ENCODE peak calls at places on chromosomes 13 and 19, in six cellular contexts. One of them, this sample, is unnamed.

GRCh38 chr19:42051166-42052115 is 18.6 kb downstream of the GRIK5 start:
- DNase-seq in ACHN: no peak
- DNase-seq in Ammon's horn: no peak
- DNase-seq in lower leg skin: peak
- DNase-seq in fibroblast of pulmonary artery: no peak
- DNase-seq in activated T-helper 1 cell treated with anti-CD3 and anti-CD28 coated beads, Interleukin-12 subunit alpha, Interleukin-12 subunit beta, Interleukin-2, Interleukin-4 antibody, amounts not matched to agents 30 ng/mL and 10 ng/mL and 1 ng/mL, durations not matched to agents 14 hours and 24 hours and 36 hours: no peak
- DNase-seq in this sample: no peak

GRCh38 chr13:114339779-114340534 is 25.7 kb downstream of the CHAMP1 start:
- DNase-seq in lower leg skin: no peak
- DNase-seq in ACHN: peak
- DNase-seq in Ammon's horn: peak
- DNase-seq in activated T-helper 1 cell treated with anti-CD3 and anti-CD28 coated beads, Interleukin-12 subunit alpha, Interleukin-12 subunit beta, Interleukin-2, Interleukin-4 antibody, amounts not matched to agents 30 ng/mL and 10 ng/mL and 1 ng/mL, durations not matched to agents 14 hours and 24 hours and 36 hours: peak
- DNase-seq in fibroblast of pulmonary artery: peak
- DNase-seq in this sample: peak

GRCh38 chr13:36919206-36919832 is 719 bp downstream of the SMAD9 start:
- DNase-seq in activated T-helper 1 cell treated with anti-CD3 and anti-CD28 coated beads, Interleukin-12 subunit alpha, Interleukin-12 subunit beta, Interleukin-2, Interleukin-4 antibody, amounts not matched to agents 30 ng/mL and 10 ng/mL and 1 ng/mL, durations not matched to agents 14 hours and 24 hours and 36 hours: no peak
- DNase-seq in ACHN: no peak
- DNase-seq in Ammon's horn: peak
- DNase-seq in lower leg skin: no peak
- DNase-seq in fibroblast of pulmonary artery: peak
- DNase-seq in this sample: no peak

GRCh38 chr19:11693505-11694499 is 44.9 kb downstream of the ZNF823 start:
- DNase-seq in ACHN: no peak
- DNase-seq in activated T-helper 1 cell treated with anti-CD3 and anti-CD28 coated beads, Interleukin-12 subunit alpha, Interleukin-12 subunit beta, Interleukin-2, Interleukin-4 antibody, amounts not matched to agents 30 ng/mL and 10 ng/mL and 1 ng/mL, durations not matched to agents 14 hours and 24 hours and 36 hours: no peak
- DNase-seq in Ammon's horn: no peak
- DNase-seq in lower leg skin: no peak
- DNase-seq in fibroblast of pulmonary artery: peak
- DNase-seq in this sample: no peak

GRCh38 chr13:21014139-21014665 is 47.2 kb downstream of the LATS2 start:
- DNase-seq in activated T-helper 1 cell treated with anti-CD3 and anti-CD28 coated beads, Interleukin-12 subunit alpha, Interleukin-12 subunit beta, Interleukin-2, Interleukin-4 antibody, amounts not matched to agents 30 ng/mL and 10 ng/mL and 1 ng/mL, durations not matched to agents 14 hours and 24 hours and 36 hours: no peak
- DNase-seq in fibroblast of pulmonary artery: no peak
- DNase-seq in Ammon's horn: no peak
- DNase-seq in ACHN: no peak
- DNase-seq in lower leg skin: no peak
- DNase-seq in this sample: no peak

GRCh38 chr19:57560049-57560491 is 407 bp upstream of the ZNF550 start:
- DNase-seq in Ammon's horn: no peak
- DNase-seq in fibroblast of pulmonary artery: peak
- DNase-seq in ACHN: peak
- DNase-seq in lower leg skin: no peak
- DNase-seq in activated T-helper 1 cell treated with anti-CD3 and anti-CD28 coated beads, Interleukin-12 subunit alpha, Interleukin-12 subunit beta, Interleukin-2, Interleukin-4 antibody, amounts not matched to agents 30 ng/mL and 10 ng/mL and 1 ng/mL, durations not matched to agents 14 hours and 24 hours and 36 hours: no peak
- DNase-seq in this sample: no peak

GRCh38 chr19:719636-720377 is 11.1 kb downstream of the PALM start:
- DNase-seq in ACHN: no peak
- DNase-seq in fibroblast of pulmonary artery: no peak
- DNase-seq in activated T-helper 1 cell treated with anti-CD3 and anti-CD28 coated beads, Interleukin-12 subunit alpha, Interleukin-12 subunit beta, Interleukin-2, Interleukin-4 antibody, amounts not matched to agents 30 ng/mL and 10 ng/mL and 1 ng/mL, durations not matched to agents 14 hours and 24 hours and 36 hours: no peak
- DNase-seq in Ammon's horn: peak
- DNase-seq in lower leg skin: no peak
- DNase-seq in this sample: no peak

GRCh38 chr19:45154064-45154827 is 6.5 kb downstream of the NKPD1 start:
- DNase-seq in fibroblast of pulmonary artery: peak
- DNase-seq in lower leg skin: no peak
- DNase-seq in Ammon's horn: no peak
- DNase-seq in activated T-helper 1 cell treated with anti-CD3 and anti-CD28 coated beads, Interleukin-12 subunit alpha, Interleukin-12 subunit beta, Interleukin-2, Interleukin-4 antibody, amounts not matched to agents 30 ng/mL and 10 ng/mL and 1 ng/mL, durations not matched to agents 14 hours and 24 hours and 36 hours: no peak
- DNase-seq in ACHN: peak
- DNase-seq in this sample: no peak

GRCh38 chr13:80924596-80924995 is 583.7 kb upstream of the SPRY2 start:
- DNase-seq in ACHN: no peak
- DNase-seq in lower leg skin: no peak
- DNase-seq in Ammon's horn: no peak
- DNase-seq in activated T-helper 1 cell treated with anti-CD3 and anti-CD28 coated beads, Interleukin-12 subunit alpha, Interleukin-12 subunit beta, Interleukin-2, Interleukin-4 antibody, amounts not matched to agents 30 ng/mL and 10 ng/mL and 1 ng/mL, durations not matched to agents 14 hours and 24 hours and 36 hours: no peak
- DNase-seq in fibroblast of pulmonary artery: peak
- DNase-seq in this sample: no peak

GRCh38 chr19:5579286-5579685 is 11.5 kb upstream of the TINCR start:
- DNase-seq in activated T-helper 1 cell treated with anti-CD3 and anti-CD28 coated beads, Interleukin-12 subunit alpha, Interleukin-12 subunit beta, Interleukin-2, Interleukin-4 antibody, amounts not matched to agents 30 ng/mL and 10 ng/mL and 1 ng/mL, durations not matched to agents 14 hours and 24 hours and 36 hours: no peak
- DNase-seq in ACHN: no peak
- DNase-seq in Ammon's horn: no peak
- DNase-seq in lower leg skin: no peak
- DNase-seq in fibroblast of pulmonary artery: no peak
- DNase-seq in this sample: no peak

GRCh38 chr19:55212447-55212846 is 3.1 kb upstream of the PTPRH start:
- DNase-seq in fibroblast of pulmonary artery: no peak
- DNase-seq in activated T-helper 1 cell treated with anti-CD3 and anti-CD28 coated beads, Interleukin-12 subunit alpha, Interleukin-12 subunit beta, Interleukin-2, Interleukin-4 antibody, amounts not matched to agents 30 ng/mL and 10 ng/mL and 1 ng/mL, durations not matched to agents 14 hours and 24 hours and 36 hours: peak
- DNase-seq in ACHN: peak
- DNase-seq in lower leg skin: no peak
- DNase-seq in Ammon's horn: no peak
- DNase-seq in this sample: no peak

GRCh38 chr13:21668665-21669599 is 1.9 kb upstream of the FGF9 start:
- DNase-seq in activated T-helper 1 cell treated with anti-CD3 and anti-CD28 coated beads, Interleukin-12 subunit alpha, Interleukin-12 subunit beta, Interleukin-2, Interleukin-4 antibody, amounts not matched to agents 30 ng/mL and 10 ng/mL and 1 ng/mL, durations not matched to agents 14 hours and 24 hours and 36 hours: no peak
- DNase-seq in Ammon's horn: no peak
- DNase-seq in lower leg skin: no peak
- DNase-seq in ACHN: no peak
- DNase-seq in fibroblast of pulmonary artery: peak
- DNase-seq in this sample: no peak

GRCh38 chr13:96998071-96998470 is 3.8 kb upstream of the OXGR1 start:
- DNase-seq in activated T-helper 1 cell treated with anti-CD3 and anti-CD28 coated beads, Interleukin-12 subunit alpha, Interleukin-12 subunit beta, Interleukin-2, Interleukin-4 antibody, amounts not matched to agents 30 ng/mL and 10 ng/mL and 1 ng/mL, durations not matched to agents 14 hours and 24 hours and 36 hours: no peak
- DNase-seq in Ammon's horn: no peak
- DNase-seq in lower leg skin: no peak
- DNase-seq in fibroblast of pulmonary artery: no peak
- DNase-seq in ACHN: no peak
- DNase-seq in this sample: no peak

GRCh38 chr19:30228113-30228725 is 144.0 kb upstream of the ZNF536 start:
- DNase-seq in Ammon's horn: peak
- DNase-seq in activated T-helper 1 cell treated with anti-CD3 and anti-CD28 coated beads, Interleukin-12 subunit alpha, Interleukin-12 subunit beta, Interleukin-2, Interleukin-4 antibody, amounts not matched to agents 30 ng/mL and 10 ng/mL and 1 ng/mL, durations not matched to agents 14 hours and 24 hours and 36 hours: no peak
- DNase-seq in ACHN: no peak
- DNase-seq in lower leg skin: no peak
- DNase-seq in fibroblast of pulmonary artery: no peak
- DNase-seq in this sample: peak

This sample was measured in pons.